ENCODE peak calls at places on chromosomes 6 and 20, in four cellular contexts. Z is tibial nerve, U is GM23248, L is heart right ventricle. H is an unnamed sample.

GRCh38 chr6:167244064-167244949 is 46.8 kb upstream of the UNC93A start:
- DNase-seq in L (no peak), Z (no peak), U (no peak), H (no peak)

GRCh38 chr20:23528867-23529431 is 38.0 kb downstream of the CST8 start:
- DNase-seq in L (no peak), Z (no peak), U (no peak), H (no peak)

GRCh38 chr20:63317061-63317460 is 24.1 kb downstream of the COL20A1 start:
- DNase-seq in U (no peak), Z (no peak), L (no peak), H (no peak)

GRCh38 chr20:63864545-63864977 is 509 bp upstream of the TPD52L2 start:
- DNase-seq in Z (no peak), U (no peak), L (no peak), H (no peak)

GRCh38 chr6:43736211-43736786 is 33.7 kb upstream of the VEGFA start:
- DNase-seq in U (no peak), Z (no peak), L (no peak), H (no peak)

GRCh38 chr6:18260448-18261106 is 3.8 kb downstream of the DEK start:
- DNase-seq in Z (no peak), L (no peak), U (peak; percentile 70), H (no peak)

GRCh38 chr6:11207199-11207968 is 25.1 kb downstream of the NEDD9 start:
- DNase-seq in U (peak; percentile 96), Z (peak; percentile 74), L (no peak), H (no peak)

GRCh38 chr6:109449789-109450673 is 5.5 kb downstream of the MICAL1 start:
- DNase-seq in U (no peak), Z (no peak), L (no peak), H (peak; percentile 44)

GRCh38 chr6:15464211-15464725 is 198.6 kb downstream of the DTNBP1 start:
- DNase-seq in Z (peak; percentile 36), L (peak; percentile 24), U (no peak), H (peak; percentile 57)

DNA sequence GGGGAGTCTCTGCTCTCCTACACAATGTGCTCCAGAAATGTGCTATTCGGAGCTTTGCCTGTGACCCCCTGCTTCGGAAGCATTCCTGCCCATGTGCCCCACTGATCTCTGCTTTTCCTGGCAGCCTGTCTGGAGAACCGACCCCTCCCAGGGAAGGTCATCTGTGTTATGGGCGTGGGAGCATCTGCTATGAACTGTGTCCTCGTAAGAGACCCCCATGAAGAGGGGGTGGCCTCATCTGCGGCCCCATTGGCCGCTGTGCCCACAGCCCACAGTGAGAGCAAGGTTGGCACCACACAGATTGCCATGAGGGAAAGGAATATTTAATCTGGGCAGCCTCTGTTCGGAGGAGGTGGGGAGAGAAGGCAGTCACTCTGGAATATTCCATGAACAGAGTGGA is 32.7 kb upstream of the IRF4 start:
- DNase-seq in Z (no peak), L (no peak), U (no peak), H (no peak)
- H3K9me3 ChIP-seq in Z (no peaks in the 10 kb centered on the region), L (no peaks in the 10 kb centered on the region), U (no peaks in the 10 kb centered on the region), H (no peaks in the 10 kb centered on the region)

DNA sequence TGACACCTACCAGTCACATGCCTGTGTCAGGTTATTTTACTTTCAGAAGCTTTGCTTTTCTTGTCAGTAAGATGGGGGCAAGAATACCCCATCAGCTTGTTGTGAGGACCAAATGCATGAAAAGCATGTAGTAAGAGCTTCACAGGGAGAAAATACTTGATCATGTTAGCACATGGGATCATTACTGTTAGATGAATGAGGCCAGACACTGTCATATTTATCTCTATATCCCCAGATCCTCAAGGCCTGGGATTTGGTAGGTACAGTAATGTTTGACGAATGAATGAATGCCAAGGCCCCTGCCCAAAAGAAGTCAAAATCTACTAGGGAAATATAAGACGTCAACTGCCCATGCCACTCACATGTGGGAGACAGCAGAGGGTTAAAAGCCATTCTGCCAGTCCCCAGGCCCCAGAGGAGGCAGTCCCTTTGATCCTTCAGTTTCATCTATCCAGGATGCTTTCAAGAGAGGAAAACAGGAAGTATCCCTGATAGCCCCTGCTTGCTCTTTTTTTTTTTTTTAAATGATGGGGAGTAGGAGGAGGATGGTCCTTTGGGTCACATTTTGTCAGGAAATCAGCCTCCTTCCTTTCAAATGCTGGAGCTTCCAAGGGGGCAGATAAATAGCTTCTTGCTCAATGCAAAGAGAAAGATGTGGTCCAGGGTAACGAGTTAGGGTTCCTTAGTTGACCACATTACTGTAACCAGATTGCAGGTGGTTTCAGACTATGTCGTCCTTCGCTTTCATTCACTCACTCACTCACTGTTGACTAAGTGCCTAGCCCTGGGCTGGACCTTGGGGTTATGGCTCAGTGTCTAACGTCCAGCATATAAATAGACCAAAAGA is 64.8 kb upstream of the PIM1 start:
- DNase-seq in U (no peak), L (no peak), Z (no peak), H (no peak)
- H3K27ac ChIP-seq in U (no peak overlapping the region), L (no peak overlapping the region), Z (peak overlapping the region; percentile 85), H (no peak overlapping the region)

GRCh38 chr20:46703435-46703834 is 6.0 kb upstream of the SLC2A10 start:
- DNase-seq in U (no peak), Z (no peak), L (no peak), H (no peak)

GRCh38 chr20:46706242-46706641 is 3.2 kb upstream of the SLC2A10 start:
- DNase-seq in Z (no peak), U (no peak), L (no peak), H (no peak)

GRCh38 chr20:46702447-46703203 is 6.8 kb upstream of the SLC2A10 start:
- DNase-seq in U (no peak), L (no peak), Z (no peak), H (no peak)

GRCh38 chr20:46705378-46705729 is 4.1 kb upstream of the SLC2A10 start:
- DNase-seq in Z (peak; percentile 57), L (no peak), U (peak; percentile 81), H (no peak)

GRCh38 chr20:46704714-46705377 is 4.6 kb upstream of the SLC2A10 start:
- DNase-seq in U (no peak), Z (no peak), L (no peak), H (no peak)
- H3K4me3 ChIP-seq in U (peak overlapping the region; percentile 21), Z (no peak overlapping the region), L (no peak overlapping the region), H (no peak overlapping the region)

GRCh38 chr20:1020614-1021013 is 18.5 kb upstream of the RSPO4 start:
- DNase-seq in L (no peak), U (no peak), Z (no peak), H (no peak)
- H3K9me3 ChIP-seq in L (no peaks in the 10 kb centered on the region), U (no peaks in the 10 kb centered on the region), Z (no peaks in the 10 kb centered on the region), H (no peaks in the 10 kb centered on the region)

GRCh38 chr6:7910298-7910653 is 312 bp downstream of the TXNDC5 start:
- DNase-seq in L (no peak), U (no peak), Z (no peak), H (no peak)

GRCh38 chr6:7912024-7912423 is 1.4 kb upstream of the TXNDC5 start:
- DNase-seq in U (no peak), Z (peak; percentile 38), L (peak; percentile 34), H (no peak)

GRCh38 chr6:7910654-7911344 is at the start of gene TXNDC5:
- DNase-seq in L (peak; percentile 87), Z (peak; percentile 63), U (peak; percentile 89), H (peak; percentile 63)

GRCh38 chr6:7912736-7913517 is 2.3 kb upstream of the TXNDC5 start:
- DNase-seq in Z (no peak), L (no peak), U (no peak), H (no peak)

DNA sequence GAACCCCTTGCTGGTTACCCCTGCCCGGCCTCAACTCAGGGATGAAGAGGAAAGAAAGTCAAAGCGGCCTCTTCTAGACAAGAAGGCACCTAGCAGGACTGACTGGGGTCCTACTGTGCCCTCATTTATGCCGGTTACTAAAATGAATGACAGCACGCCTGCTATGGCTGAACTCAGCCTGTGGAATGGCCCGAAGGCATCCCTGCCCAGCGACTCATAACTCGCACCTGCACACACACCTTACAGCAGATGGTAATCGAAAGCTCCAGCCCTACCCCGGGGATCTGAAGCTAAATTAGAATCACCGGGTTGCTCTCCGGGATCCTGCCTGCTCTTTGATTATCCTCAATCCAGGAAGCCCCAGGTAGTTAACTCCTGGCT is 747 bp upstream of the TXNDC5 start:
- DNase-seq in Z (no peak), U (no peak), L (no peak), H (no peak)
- H3K27ac ChIP-seq in Z (peak overlapping the region; percentile 90), U (no peak overlapping the region), L (peak overlapping the region; percentile 80), H (no peak overlapping the region)

GRCh38 chr6:138035070-138035469 is 72.1 kb downstream of the PERP start:
- DNase-seq in U (no peak), Z (no peak), L (no peak), H (no peak)
- H3K4me3 ChIP-seq in U (no peak overlapping the region), Z (no peak overlapping the region), L (no peak overlapping the region), H (no peak overlapping the region)

DNA sequence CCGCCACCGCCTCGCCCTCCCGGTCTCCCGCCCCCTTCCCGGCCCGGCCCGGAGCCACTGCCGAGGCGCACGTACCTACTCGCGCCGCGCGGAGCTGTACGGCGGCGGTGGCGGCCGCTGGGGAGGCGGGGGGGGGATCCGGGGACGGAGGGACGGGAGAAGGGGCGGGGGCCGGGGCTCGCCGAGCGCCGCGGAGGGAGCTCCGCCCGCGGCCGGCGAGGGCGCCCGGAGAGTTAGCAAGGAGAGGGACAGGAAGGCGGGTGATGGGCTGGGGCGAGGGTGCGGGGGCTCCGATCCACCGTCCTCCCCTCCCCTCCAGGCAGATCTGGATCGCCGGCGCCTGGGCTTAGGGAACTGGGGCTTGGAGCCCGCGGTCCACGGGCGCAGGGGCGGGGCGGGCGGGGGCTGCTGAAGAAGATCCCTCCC is 548 bp upstream of the TMEM74B start:
- DNase-seq in U (peak; percentile 21), L (peak; percentile 26), Z (no peak), H (no peak)
- H3K9me3 ChIP-seq in U (no peaks in the 10 kb centered on the region), L (no peaks in the 10 kb centered on the region), Z (no peaks in the 10 kb centered on the region), H (no peaks in the 10 kb centered on the region)

GRCh38 chr20:58695084-58695722 is 2.6 kb downstream of the NPEPL1 start:
- DNase-seq in Z (no peak), L (no peak), U (no peak), H (no peak)

GRCh38 chr20:58694241-58695083 is 1.9 kb downstream of the NPEPL1 start:
- DNase-seq in Z (no peak), U (no peak), L (no peak), H (no peak)

GRCh38 chr20:58692579-58693225 is at the start of gene NPEPL1:
- DNase-seq in U (peak; percentile 94), L (peak; percentile 79), Z (no peak), H (peak; percentile 49)

GRCh38 chr20:58691773-58692578 is 624 bp upstream of the NPEPL1 start:
- DNase-seq in L (peak; percentile 53), Z (peak; percentile 56), U (peak; percentile 50), H (no peak)

DNA sequence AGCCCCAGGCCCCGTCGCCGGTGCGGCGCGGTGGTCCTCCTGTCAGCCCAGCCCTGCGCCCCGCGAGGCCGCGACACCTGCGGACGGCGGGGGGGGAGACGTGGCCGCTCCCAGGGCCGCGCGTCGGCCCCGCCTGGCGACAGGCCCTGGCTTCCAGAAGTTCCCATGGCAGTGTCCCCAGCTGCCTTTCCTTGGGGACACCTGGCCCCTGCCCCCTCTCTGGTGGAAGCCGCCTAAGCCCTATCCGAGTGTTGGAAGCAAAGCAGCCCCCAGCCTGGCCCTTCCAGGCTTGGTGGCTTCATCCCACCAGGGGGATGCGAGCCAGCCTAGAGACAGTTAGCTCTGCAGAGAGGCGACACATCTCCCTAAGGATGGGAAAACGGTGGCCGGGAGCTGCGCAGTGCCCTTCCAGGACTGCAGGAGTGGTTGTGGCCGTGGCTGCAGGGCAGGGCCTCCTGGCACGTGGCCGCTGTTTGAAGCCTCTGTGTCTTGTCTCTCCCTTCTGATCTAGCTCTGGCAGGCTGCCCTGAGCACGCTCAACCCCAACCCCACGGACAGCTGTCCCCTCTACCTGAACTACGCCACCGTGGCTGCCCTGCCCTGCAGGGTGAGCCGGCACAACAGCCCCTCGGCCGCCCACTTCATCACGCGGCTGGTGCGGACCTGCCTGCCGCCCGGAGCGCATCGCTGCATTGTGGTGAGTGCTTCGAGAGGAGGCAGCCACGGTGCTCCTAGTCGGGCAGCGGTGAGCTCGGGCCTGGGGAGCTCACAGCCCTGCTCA is 816 bp downstream of the NPEPL1 start:
- DNase-seq in Z (no peak), U (peak; percentile 43), L (peak; percentile 41), H (no peak)
- H3K27ac ChIP-seq in Z (peak overlapping the region; percentile 53), U (peak overlapping the region; percentile 9), L (peak overlapping the region; percentile 78), H (peak overlapping the region; percentile 23)